ENCODE peak calls at places on chromosomes 11 and 22, in four cellular contexts. One of them, this sample, is unnamed.

GRCh38 chr11:121790435-121790834 is 325.6 kb downstream of the BLID start:
- DNase-seq in left lung: no peak
- DNase-seq in CD4-positive, alpha-beta T cell: no peak
- DNase-seq in K562: no peak
- DNase-seq in this sample: no peak

GRCh38 chr11:102664001-102664752 is 39.0 kb upstream of the MMP20 start:
- DNase-seq in left lung: no peak
- DNase-seq in CD4-positive, alpha-beta T cell: no peak
- DNase-seq in K562: peak; percentile 13
- DNase-seq in this sample: no peak

GRCh38 chr11:70778828-70779365 is 380.6 kb downstream of the CTTN start:
- DNase-seq in left lung: no peak
- DNase-seq in CD4-positive, alpha-beta T cell: no peak
- DNase-seq in K562: no peak
- DNase-seq in this sample: no peak

GRCh38 chr11:128757235-128757711 is 63.4 kb downstream of the FLI1 start:
- DNase-seq in left lung: peak; percentile 71
- DNase-seq in CD4-positive, alpha-beta T cell: peak; percentile 40
- DNase-seq in K562: peak; percentile 23
- DNase-seq in this sample: no peak

GRCh38 chr11:13160302-13160701 is 117.3 kb upstream of the BMAL1 start:
- DNase-seq in left lung: no peak
- DNase-seq in CD4-positive, alpha-beta T cell: no peak
- DNase-seq in K562: no peak
- DNase-seq in this sample: no peak

GRCh38 chr11:61545341-61545740 is 35.5 kb downstream of the SYT7 start:
- DNase-seq in left lung: no peak
- DNase-seq in CD4-positive, alpha-beta T cell: no peak
- DNase-seq in K562: peak; percentile 74
- DNase-seq in this sample: no peak

GRCh38 chr22:36197065-36197440 is 4.6 kb downstream of the APOL4 start:
- DNase-seq in left lung: no peak
- DNase-seq in CD4-positive, alpha-beta T cell: no peak
- DNase-seq in K562: peak; percentile 60
- DNase-seq in this sample: no peak

GRCh38 chr11:72326151-72326842 is 82.3 kb upstream of the PHOX2A start:
- DNase-seq in left lung: no peak
- DNase-seq in CD4-positive, alpha-beta T cell: no peak
- DNase-seq in K562: peak; percentile 67
- DNase-seq in this sample: no peak

GRCh38 chr22:37088750-37089408 is 20.6 kb downstream of the TMPRSS6 start:
- DNase-seq in left lung: no peak
- DNase-seq in CD4-positive, alpha-beta T cell: no peak
- DNase-seq in K562: no peak
- DNase-seq in this sample: no peak

GRCh38 chr11:61335355-61335710 is 2.3 kb downstream of the TKFC start:
- DNase-seq in left lung: peak; percentile 30
- DNase-seq in CD4-positive, alpha-beta T cell: no peak
- DNase-seq in K562: no peak
- DNase-seq in this sample: no peak

GRCh38 chr22:25148149-25148691 is 51.4 kb upstream of the CRYBB3 start:
- DNase-seq in left lung: no peak
- DNase-seq in CD4-positive, alpha-beta T cell: no peak
- DNase-seq in K562: peak; percentile 9
- DNase-seq in this sample: no peak

GRCh38 chr11:14075118-14075601 is 112.6 kb downstream of the SPON1 start:
- DNase-seq in left lung: no peak
- DNase-seq in CD4-positive, alpha-beta T cell: peak; percentile 39
- DNase-seq in K562: no peak
- DNase-seq in this sample: no peak

GRCh38 chr11:122207505-122207904 is 91.5 kb upstream of the BLID start:
- DNase-seq in left lung: no peak
- DNase-seq in CD4-positive, alpha-beta T cell: no peak
- DNase-seq in K562: no peak
- DNase-seq in this sample: no peak

GRCh38 chr22:30185129-30185528 is 61.4 kb downstream of the LIF start:
- DNase-seq in left lung: no peak
- DNase-seq in CD4-positive, alpha-beta T cell: no peak
- DNase-seq in K562: no peak
- DNase-seq in this sample: no peak

GRCh38 chr11:131943296-131943695 is 572.9 kb downstream of the NTM start:
- DNase-seq in left lung: no peak
- DNase-seq in CD4-positive, alpha-beta T cell: no peak
- DNase-seq in K562: no peak
- DNase-seq in this sample: no peak

GRCh38 chr11:111633756-111634362 is 31.6 kb downstream of the SIK2 start:
- DNase-seq in left lung: no peak
- DNase-seq in CD4-positive, alpha-beta T cell: no peak
- DNase-seq in K562: no peak
- DNase-seq in this sample: no peak

GRCh38 chr22:19723990-19724827 is 870 bp downstream of the GP1BB start:
- DNase-seq in left lung: no peak
- DNase-seq in CD4-positive, alpha-beta T cell: no peak
- DNase-seq in K562: peak; percentile 95
- DNase-seq in this sample: no peak

GRCh38 chr11:125211191-125211953 is 46.8 kb downstream of the PKNOX2 start:
- DNase-seq in left lung: no peak
- DNase-seq in CD4-positive, alpha-beta T cell: no peak
- DNase-seq in K562: no peak
- DNase-seq in this sample: no peak

GRCh38 chr11:32935462-32936029 is 42.9 kb downstream of the QSER1 start:
- DNase-seq in left lung: no peak
- DNase-seq in CD4-positive, alpha-beta T cell: no peak
- DNase-seq in K562: no peak
- DNase-seq in this sample: no peak

GRCh38 chr11:8809605-8810272 is 101.2 kb upstream of the AKIP1 start:
- DNase-seq in left lung: no peak
- DNase-seq in CD4-positive, alpha-beta T cell: no peak
- DNase-seq in K562: no peak
- DNase-seq in this sample: no peak

GRCh38 chr22:25169278-25170031 is 30.2 kb upstream of the CRYBB3 start:
- DNase-seq in left lung: peak; percentile 55
- DNase-seq in CD4-positive, alpha-beta T cell: no peak
- DNase-seq in K562: no peak
- DNase-seq in this sample: no peak

GRCh38 chr11:19187101-19187500 is 14.7 kb downstream of the CSRP3 start:
- DNase-seq in left lung: no peak
- DNase-seq in CD4-positive, alpha-beta T cell: no peak
- DNase-seq in K562: no peak
- DNase-seq in this sample: no peak

GRCh38 chr11:69534166-69534530 is 52.7 kb downstream of the LINC01488 start:
- DNase-seq in left lung: no peak
- DNase-seq in CD4-positive, alpha-beta T cell: no peak
- DNase-seq in K562: no peak
- DNase-seq in this sample: no peak

GRCh38 chr11:79045811-79046304 is 395.0 kb downstream of the TENM4 start:
- DNase-seq in left lung: no peak
- DNase-seq in CD4-positive, alpha-beta T cell: no peak
- DNase-seq in K562: no peak
- DNase-seq in this sample: no peak

GRCh38 chr22:36977947-36978660 is 41.1 kb downstream of the TST start:
- DNase-seq in left lung: peak; percentile 93
- DNase-seq in CD4-positive, alpha-beta T cell: peak; percentile 83
- DNase-seq in K562: peak; percentile 85
- DNase-seq in this sample: peak; percentile 86

GRCh38 chr11:14148653-14149273 is 186.2 kb downstream of the SPON1 start:
- DNase-seq in left lung: no peak
- DNase-seq in CD4-positive, alpha-beta T cell: no peak
- DNase-seq in K562: peak; percentile 14
- DNase-seq in this sample: no peak

GRCh38 chr11:75185866-75186265 is 35.0 kb downstream of the SLCO2B1 start:
- DNase-seq in left lung: no peak
- DNase-seq in CD4-positive, alpha-beta T cell: no peak
- DNase-seq in K562: no peak
- DNase-seq in this sample: no peak

GRCh38 chr11:65575568-65576231 is at the start of gene EHBP1L1:
- DNase-seq in left lung: peak; percentile 78
- DNase-seq in CD4-positive, alpha-beta T cell: peak; percentile 64
- DNase-seq in K562: peak; percentile 91
- DNase-seq in this sample: peak; percentile 66

GRCh38 chr22:41334951-41335635 is 33.8 kb downstream of the ZC3H7B start:
- DNase-seq in left lung: no peak
- DNase-seq in CD4-positive, alpha-beta T cell: no peak
- DNase-seq in K562: no peak
- DNase-seq in this sample: no peak
- H3K9me3 ChIP-seq in left lung: no peaks in the 10 kb centered on the region
- H3K9me3 ChIP-seq in CD4-positive, alpha-beta T cell: no peaks in the 10 kb centered on the region
- H3K9me3 ChIP-seq in K562: no peaks in the 10 kb centered on the region
- H3K9me3 ChIP-seq in this sample: no peaks in the 10 kb centered on the region

GRCh38 chr22:48944756-48945620 is 882.7 kb downstream of the BRD1 start:
- DNase-seq in left lung: no peak
- DNase-seq in CD4-positive, alpha-beta T cell: no peak
- DNase-seq in K562: no peak
- DNase-seq in this sample: no peak
- H3K9me3 ChIP-seq in left lung: no peaks in the 10 kb centered on the region
- H3K9me3 ChIP-seq in CD4-positive, alpha-beta T cell: no peaks in the 10 kb centered on the region
- H3K9me3 ChIP-seq in K562: no peaks in the 10 kb centered on the region
- H3K9me3 ChIP-seq in this sample: no peaks in the 10 kb centered on the region

DNA sequence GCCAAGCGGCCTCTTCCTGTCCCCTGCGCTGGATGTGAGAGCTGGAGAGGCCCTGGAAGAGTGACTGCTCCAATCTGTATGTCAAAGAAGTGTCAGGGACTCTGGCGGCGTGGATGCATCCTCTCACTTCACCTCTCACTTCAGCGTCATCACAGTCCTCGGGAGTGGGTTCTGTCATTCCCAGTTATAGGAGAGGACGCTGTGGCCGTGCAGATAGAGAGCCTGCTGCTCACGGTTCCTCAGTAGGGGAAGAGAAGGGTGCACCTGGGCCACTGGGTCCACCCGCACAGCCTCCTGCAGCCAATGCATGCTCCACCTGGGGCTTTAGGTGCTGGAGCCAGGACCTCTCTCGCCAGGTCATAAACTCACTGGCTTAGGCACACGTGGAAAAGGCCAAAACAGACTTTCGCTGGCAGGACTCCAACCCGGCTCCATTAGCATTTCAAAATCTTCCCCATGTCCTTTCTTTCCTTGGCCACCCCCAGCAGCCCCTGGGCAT is 57.6 kb downstream of the ST14 start:
- DNase-seq in left lung: no peak
- DNase-seq in CD4-positive, alpha-beta T cell: no peak
- DNase-seq in K562: no peak
- DNase-seq in this sample: no peak
- H3K9me3 ChIP-seq in left lung: no peaks in the 10 kb centered on the region
- H3K9me3 ChIP-seq in CD4-positive, alpha-beta T cell: no peaks in the 10 kb centered on the region
- H3K9me3 ChIP-seq in K562: no peaks in the 10 kb centered on the region
- H3K9me3 ChIP-seq in this sample: no peaks in the 10 kb centered on the region

DNA sequence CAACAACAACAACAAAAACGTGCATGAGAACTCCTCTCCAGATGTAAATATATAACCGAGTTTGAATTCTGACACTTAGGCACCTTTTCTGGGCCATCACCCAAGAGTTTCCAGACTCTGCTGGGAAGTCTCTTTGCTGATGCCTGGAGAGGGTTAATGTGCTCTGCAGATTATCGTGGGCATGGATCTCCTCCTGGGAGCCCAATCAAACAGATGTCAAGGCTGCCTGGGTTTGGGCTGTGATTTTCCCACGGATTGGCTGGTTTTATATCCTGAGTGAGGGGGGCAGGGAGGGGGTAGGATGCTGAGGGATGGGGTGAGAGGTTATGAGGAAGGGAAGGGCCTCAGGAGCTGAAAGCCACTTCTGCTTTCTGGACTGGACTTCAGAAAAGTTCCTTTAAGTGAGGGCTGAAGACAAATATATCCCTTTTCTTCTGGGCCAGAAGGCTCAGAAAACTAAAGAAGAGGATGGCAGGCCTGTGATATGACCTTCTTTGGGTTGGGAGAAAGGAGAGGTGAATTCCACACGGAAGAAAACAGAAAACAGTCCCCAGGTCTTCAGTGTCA is 4.2 kb downstream of the ELF5 start:
- DNase-seq in left lung: no peak
- DNase-seq in CD4-positive, alpha-beta T cell: no peak
- DNase-seq in K562: no peak
- DNase-seq in this sample: no peak
- H3K9me3 ChIP-seq in left lung: no peaks in the 10 kb centered on the region
- H3K9me3 ChIP-seq in CD4-positive, alpha-beta T cell: no peaks in the 10 kb centered on the region
- H3K9me3 ChIP-seq in K562: no peaks in the 10 kb centered on the region
- H3K9me3 ChIP-seq in this sample: peaks cover 2% of the 10 kb centered on the region

DNA sequence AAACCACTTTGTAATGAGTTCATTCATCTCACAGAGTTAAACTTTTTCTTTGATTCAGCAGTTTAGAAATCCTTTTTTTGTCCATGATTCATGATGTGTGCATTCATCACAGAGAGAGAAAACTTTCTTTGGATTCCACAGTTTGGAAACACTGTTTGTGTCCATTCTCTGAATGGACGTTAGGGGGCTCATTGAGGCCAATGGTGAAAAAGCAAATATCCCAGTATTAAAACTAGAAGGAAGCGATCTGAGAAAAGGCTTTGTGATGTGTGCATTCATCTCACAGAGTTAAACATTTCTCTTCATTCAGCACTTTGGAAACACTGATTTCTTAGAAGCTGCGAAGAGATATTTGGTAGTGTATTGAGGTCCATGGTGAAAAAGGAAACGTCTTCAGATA is 155.6 kb upstream of the TRIM48 start:
- DNase-seq in left lung: no peak
- DNase-seq in CD4-positive, alpha-beta T cell: no peak
- DNase-seq in K562: no peak
- DNase-seq in this sample: no peak
- H3K9me3 ChIP-seq in left lung: peaks cover 78% of the 10 kb centered on the region
- H3K9me3 ChIP-seq in CD4-positive, alpha-beta T cell: peaks cover 14% of the 10 kb centered on the region
- H3K9me3 ChIP-seq in K562: no peaks in the 10 kb centered on the region
- H3K9me3 ChIP-seq in this sample: no peaks in the 10 kb centered on the region

DNA sequence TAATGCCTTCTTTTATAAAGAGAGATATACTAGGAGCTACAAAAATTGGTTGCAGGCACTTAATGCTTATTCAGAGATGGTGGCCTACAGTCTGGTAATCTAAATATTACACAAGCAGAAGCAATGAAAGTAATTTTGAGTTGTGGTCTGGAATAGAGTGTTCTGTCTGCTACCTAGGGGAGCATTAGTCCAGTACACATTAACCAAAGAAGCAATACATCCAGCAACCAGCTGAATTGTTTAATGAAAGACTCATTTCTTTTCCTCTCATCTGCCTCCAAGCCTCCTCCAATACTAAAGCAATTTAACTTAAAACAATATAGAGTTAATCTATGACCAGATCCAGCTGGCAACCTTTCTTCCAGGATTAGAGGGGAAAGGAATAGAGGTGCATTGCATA is 877.1 kb upstream of the CNTN5 start:
- DNase-seq in left lung: no peak
- DNase-seq in CD4-positive, alpha-beta T cell: no peak
- DNase-seq in K562: no peak
- DNase-seq in this sample: no peak
- H3K9me3 ChIP-seq in left lung: peaks cover 16% of the 10 kb centered on the region
- H3K9me3 ChIP-seq in CD4-positive, alpha-beta T cell: peaks cover 4% of the 10 kb centered on the region
- H3K9me3 ChIP-seq in K562: peaks cover 11% of the 10 kb centered on the region
- H3K9me3 ChIP-seq in this sample: no peaks in the 10 kb centered on the region

This sample was measured in T-helper 17 cell.